ENCODE peak calls at places on chromosomes 11 and 22, in six cellular contexts. One of them, this sample, is unnamed.

GRCh38 chr11:12725863-12726666 is 51.8 kb downstream of the TEAD1 start:
- DNase-seq in pancreas: no peak
- DNase-seq in HTR-8/SVneo: no peak
- DNase-seq in cerebellar nuclear complex: no peak
- DNase-seq in stimulated activated CD4-positive, alpha-beta T cell treated with anti-CD3 and anti-CD28 coated beads, Interleukin-1b, Interleukin-23, amount 100 ng/mL, for 48 hours: no peak
- DNase-seq in NCI-H2029: no peak
- DNase-seq in this sample: no peak

GRCh38 chr11:101555366-101555765 is 28.4 kb downstream of the TRPC6 start:
- DNase-seq in stimulated activated CD4-positive, alpha-beta T cell treated with anti-CD3 and anti-CD28 coated beads, Interleukin-1b, Interleukin-23, amount 100 ng/mL, for 48 hours: no peak
- DNase-seq in HTR-8/SVneo: no peak
- DNase-seq in pancreas: no peak
- DNase-seq in NCI-H2029: no peak
- DNase-seq in cerebellar nuclear complex: no peak
- DNase-seq in this sample: no peak

GRCh38 chr11:12505183-12505582 is 127.8 kb downstream of the PARVA start:
- DNase-seq in stimulated activated CD4-positive, alpha-beta T cell treated with anti-CD3 and anti-CD28 coated beads, Interleukin-1b, Interleukin-23, amount 100 ng/mL, for 48 hours: no peak
- DNase-seq in pancreas: no peak
- DNase-seq in cerebellar nuclear complex: no peak
- DNase-seq in NCI-H2029: no peak
- DNase-seq in HTR-8/SVneo: no peak
- DNase-seq in this sample: no peak

GRCh38 chr11:36394056-36394455 is 98.0 kb downstream of the PRR5L start:
- DNase-seq in NCI-H2029: no peak
- DNase-seq in cerebellar nuclear complex: no peak
- DNase-seq in pancreas: no peak
- DNase-seq in stimulated activated CD4-positive, alpha-beta T cell treated with anti-CD3 and anti-CD28 coated beads, Interleukin-1b, Interleukin-23, amount 100 ng/mL, for 48 hours: peak
- DNase-seq in HTR-8/SVneo: no peak
- DNase-seq in this sample: peak

GRCh38 chr22:46662226-46662625 is 42.0 kb downstream of the GRAMD4 start:
- DNase-seq in cerebellar nuclear complex: no peak
- DNase-seq in stimulated activated CD4-positive, alpha-beta T cell treated with anti-CD3 and anti-CD28 coated beads, Interleukin-1b, Interleukin-23, amount 100 ng/mL, for 48 hours: no peak
- DNase-seq in NCI-H2029: no peak
- DNase-seq in pancreas: no peak
- DNase-seq in HTR-8/SVneo: no peak
- DNase-seq in this sample: no peak

GRCh38 chr11:107076832-107077231 is 58.6 kb upstream of the GUCY1A2 start:
- DNase-seq in stimulated activated CD4-positive, alpha-beta T cell treated with anti-CD3 and anti-CD28 coated beads, Interleukin-1b, Interleukin-23, amount 100 ng/mL, for 48 hours: no peak
- DNase-seq in cerebellar nuclear complex: no peak
- DNase-seq in HTR-8/SVneo: no peak
- DNase-seq in pancreas: no peak
- DNase-seq in NCI-H2029: no peak
- DNase-seq in this sample: no peak

GRCh38 chr11:14054708-14055107 is 92.2 kb downstream of the SPON1 start:
- DNase-seq in NCI-H2029: no peak
- DNase-seq in cerebellar nuclear complex: no peak
- DNase-seq in stimulated activated CD4-positive, alpha-beta T cell treated with anti-CD3 and anti-CD28 coated beads, Interleukin-1b, Interleukin-23, amount 100 ng/mL, for 48 hours: no peak
- DNase-seq in HTR-8/SVneo: no peak
- DNase-seq in pancreas: no peak
- DNase-seq in this sample: no peak

GRCh38 chr11:10328314-10329090 is 23.6 kb downstream of the ADM start:
- DNase-seq in cerebellar nuclear complex: no peak
- DNase-seq in stimulated activated CD4-positive, alpha-beta T cell treated with anti-CD3 and anti-CD28 coated beads, Interleukin-1b, Interleukin-23, amount 100 ng/mL, for 48 hours: no peak
- DNase-seq in NCI-H2029: no peak
- DNase-seq in HTR-8/SVneo: no peak
- DNase-seq in pancreas: no peak
- DNase-seq in this sample: no peak

GRCh38 chr11:75432911-75433321 is at the start of gene KLHL35:
- DNase-seq in cerebellar nuclear complex: no peak
- DNase-seq in stimulated activated CD4-positive, alpha-beta T cell treated with anti-CD3 and anti-CD28 coated beads, Interleukin-1b, Interleukin-23, amount 100 ng/mL, for 48 hours: no peak
- DNase-seq in NCI-H2029: no peak
- DNase-seq in pancreas: peak
- DNase-seq in HTR-8/SVneo: no peak
- DNase-seq in this sample: no peak

GRCh38 chr11:72430743-72431570 is 3.4 kb downstream of the CLPB start:
- DNase-seq in stimulated activated CD4-positive, alpha-beta T cell treated with anti-CD3 and anti-CD28 coated beads, Interleukin-1b, Interleukin-23, amount 100 ng/mL, for 48 hours: peak
- DNase-seq in cerebellar nuclear complex: peak
- DNase-seq in NCI-H2029: peak
- DNase-seq in pancreas: no peak
- DNase-seq in HTR-8/SVneo: peak
- DNase-seq in this sample: peak